ENCODE peak calls at places on chromosomes 7 and 10, in ten cellular contexts. E, K, U, L, P, G, O, H, A and B are unnamed samples. For H3K36me3 and H3K4me1, the result is how much of the 10 kb centered on the place peaks cover.

GRCh38 chr10:124244256-124244877 is 151.0 kb upstream of the CHST15 start:
- DNase-seq in E (no peak), K (no peak), U (peak), L (no peak), P (no peak), G (no peak), O (no peak), H (no peak), A (peak), B (no peak)

GRCh38 chr7:66758964-66759628 is 18.6 kb downstream of the RABGEF1 start:
- DNase-seq in E (no peak), K (no peak), U (no peak), L (no peak), P (no peak), G (no peak), O (no peak), H (no peak), A (no peak), B (no peak)

GRCh38 chr7:99944508-99945070 is 15.2 kb upstream of the GJC3 start:
- DNase-seq in E (no peak), K (no peak), U (no peak), L (no peak), P (no peak), G (no peak), O (no peak), H (no peak), A (no peak), B (no peak)

GRCh38 chr10:86066696-86067095 is 299.9 kb downstream of the GRID1 start:
- DNase-seq in E (no peak), K (no peak), U (no peak), L (no peak), P (no peak), G (no peak), O (no peak), H (no peak), A (no peak), B (no peak)

GRCh38 chr10:29849434-29849833 is 210.0 kb downstream of the JCAD start:
- DNase-seq in E (no peak), K (no peak), U (no peak), L (no peak), P (peak), G (peak), O (no peak), H (no peak), A (no peak), B (no peak)

GRCh38 chr7:101952355-101953247 is 135.2 kb downstream of the CUX1 start:
- DNase-seq in E (no peak), K (no peak), U (no peak), L (peak), P (peak), G (peak), O (peak), H (peak), A (peak), B (no peak)

GRCh38 chr7:55060690-55061414 is 42.0 kb downstream of the EGFR start:
- DNase-seq in E (no peak), K (no peak), U (no peak), L (no peak), P (peak), G (peak), O (no peak), H (no peak), A (no peak), B (no peak)

GRCh38 chr10:127102176-127102575 is 94.2 kb downstream of the INSYN2A start:
- DNase-seq in E (no peak), K (no peak), U (no peak), L (no peak), P (no peak), G (no peak), O (no peak), H (no peak), A (no peak), B (no peak)

GRCh38 chr7:74082770-74083116 is 861 bp upstream of the LIMK1 start:
- DNase-seq in E (no peak), K (no peak), U (no peak), L (no peak), P (no peak), G (no peak), O (no peak), H (no peak), A (no peak), B (no peak)

GRCh38 chr7:127803626-127804025 is 151.6 kb downstream of the SND1 start:
- DNase-seq in E (no peak), K (no peak), U (no peak), L (no peak), P (peak), G (no peak), O (no peak), H (no peak), A (no peak), B (no peak)

GRCh38 chr7:41584746-41585145 is 118.1 kb downstream of the INHBA start:
- DNase-seq in E (no peak), K (no peak), U (no peak), L (no peak), P (no peak), G (peak), O (no peak), H (no peak), A (no peak), B (no peak)

GRCh38 chr10:79295593-79295992 is 51.7 kb upstream of the PPIF start:
- DNase-seq in E (no peak), K (no peak), U (peak), L (no peak), P (no peak), G (no peak), O (no peak), H (no peak), A (no peak), B (no peak)

GRCh38 chr7:24718431-24718831 is 38.8 kb downstream of the GSDME start:
- DNase-seq in E (no peak), K (no peak), U (no peak), L (no peak), P (no peak), G (no peak), O (no peak), H (no peak), A (no peak), B (no peak)

GRCh38 chr7:136869006-136869961 is 832 bp downstream of the CHRM2 start:
- DNase-seq in E (no peak), K (no peak), U (no peak), L (peak), P (peak), G (peak), O (peak), H (no peak), A (peak), B (no peak)

GRCh38 chr10:2619472-2619871 is 447.9 kb upstream of the PFKP start:
- DNase-seq in E (no peak), K (peak), U (no peak), L (peak), P (no peak), G (peak), O (no peak), H (no peak), A (no peak), B (no peak)

GRCh38 chr10:44786451-44786850 is 124.7 kb upstream of the TMEM72 start:
- DNase-seq in E (no peak), K (no peak), U (no peak), L (peak), P (peak), G (peak), O (no peak), H (peak), A (no peak), B (no peak)

GRCh38 chr7:2373124-2373556 is 18.5 kb downstream of the EIF3B start:
- DNase-seq in E (no peak), K (no peak), U (no peak), L (no peak), P (no peak), G (no peak), O (no peak), H (no peak), A (no peak), B (no peak)

GRCh38 chr7:369981-370621 is 80.1 kb downstream of the FOXL3 start:
- DNase-seq in E (no peak), K (no peak), U (peak), L (peak), P (no peak), G (no peak), O (no peak), H (no peak), A (peak), B (no peak)

GRCh38 chr10:114577133-114577532 is 80.9 kb downstream of the ABLIM1 start:
- DNase-seq in E (no peak), K (no peak), U (no peak), L (no peak), P (peak), G (peak), O (no peak), H (peak), A (no peak), B (no peak)

GRCh38 chr7:78924581-78924980 is 528.9 kb downstream of the MAGI2 start:
- DNase-seq in E (no peak), K (peak), U (no peak), L (peak), P (peak), G (peak), O (no peak), H (no peak), A (no peak), B (no peak)

GRCh38 chr7:10708447-10708846 is 265.2 kb upstream of the PHF14 start:
- DNase-seq in E (no peak), K (peak), U (no peak), L (peak), P (no peak), G (no peak), O (no peak), H (no peak), A (no peak), B (no peak)

GRCh38 chr10:124683816-124684215 is 60.4 kb downstream of the FAM53B start:
- DNase-seq in E (no peak), K (no peak), U (peak), L (no peak), P (no peak), G (no peak), O (peak), H (no peak), A (no peak), B (no peak)

GRCh38 chr7:23205861-23206510 is 24.1 kb downstream of the NUP42 start:
- DNase-seq in E (no peak), K (no peak), U (no peak), L (no peak), P (no peak), G (no peak), O (peak), H (no peak), A (no peak), B (no peak)

GRCh38 chr7:115015619-115016018 is 93.7 kb downstream of the MDFIC start:
- DNase-seq in E (no peak), K (no peak), U (peak), L (peak), P (peak), G (peak), O (no peak), H (no peak), A (no peak), B (no peak)

GRCh38 chr10:79057481-79058275 is 11.1 kb upstream of the ZMIZ1 start:
- DNase-seq in E (no peak), K (no peak), U (peak), L (no peak), P (no peak), G (no peak), O (peak), H (no peak), A (peak), B (peak)

GRCh38 chr7:15303357-15303756 is 258.5 kb downstream of the AGMO start:
- DNase-seq in E (no peak), K (no peak), U (no peak), L (no peak), P (no peak), G (no peak), O (no peak), H (no peak), A (no peak), B (no peak)

GRCh38 chr10:74134240-74134820 is 16.3 kb downstream of the AP3M1 start:
- DNase-seq in E (no peak), K (no peak), U (no peak), L (no peak), P (no peak), G (no peak), O (no peak), H (no peak), A (no peak), B (no peak)

GRCh38 chr10:74139981-74140380 is 10.6 kb downstream of the AP3M1 start:
- DNase-seq in E (no peak), K (no peak), U (no peak), L (no peak), P (no peak), G (no peak), O (no peak), H (no peak), A (no peak), B (no peak)

GRCh38 chr10:74135452-74135851 is 15.2 kb downstream of the AP3M1 start:
- DNase-seq in E (no peak), K (no peak), U (no peak), L (no peak), P (no peak), G (no peak), O (no peak), H (no peak), A (no peak), B (no peak)

GRCh38 chr10:74140553-74140952 is 10.1 kb downstream of the AP3M1 start:
- DNase-seq in E (no peak), K (no peak), U (no peak), L (no peak), P (no peak), G (no peak), O (no peak), H (no peak), A (no peak), B (no peak)

DNA sequence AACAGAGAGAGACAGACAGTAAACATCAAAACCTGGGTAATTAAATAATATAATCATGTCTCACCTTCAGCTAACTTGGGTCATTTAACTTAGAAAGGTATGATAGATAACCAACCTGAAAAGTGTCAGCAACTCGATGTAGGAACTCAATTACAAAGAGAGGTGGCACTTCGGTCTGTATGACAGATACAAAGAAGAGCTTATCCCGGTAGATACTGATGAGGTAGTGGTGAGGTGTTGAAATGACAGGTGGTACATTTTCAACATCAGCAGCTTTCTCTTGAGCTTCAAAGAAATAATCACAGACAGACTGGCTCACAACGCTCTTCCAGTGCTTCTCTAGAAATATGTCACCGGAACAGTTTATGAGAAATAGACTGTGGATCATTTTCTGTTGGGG is 12.6 kb downstream of the AP3M1 start:
- DNase-seq in E (no peak), K (no peak), U (no peak), L (no peak), P (no peak), G (no peak), O (no peak), H (no peak), A (no peak), B (no peak)
- H3K36me3 ChIP-seq in E (under half), K (under half), U (under half), L (under half), P (under half), G (half or more), O (half or more), H (under half), A (under half), B (under half)

GRCh38 chr7:157840174-157840912 is 503.5 kb downstream of the DNAJB6 start:
- DNase-seq in E (no peak), K (no peak), U (no peak), L (no peak), P (no peak), G (no peak), O (no peak), H (no peak), A (peak), B (no peak)
- H3K4me1 ChIP-seq in E (under half), K (under half), U (under half), L (under half), P (under half), G (under half), O (under half), H (under half), A (under half), B (under half)

GRCh38 chr7:149547126-149547525 is 49.5 kb upstream of the ZNF746 start:
- DNase-seq in E (no peak), K (no peak), U (no peak), L (no peak), P (no peak), G (no peak), O (no peak), H (no peak), A (no peak), B (no peak)
- H3K36me3 ChIP-seq in E (under half), K (half or more), U (under half), L (under half), P (under half), G (half or more), O (half or more), H (under half), A (under half), B (under half)

GRCh38 chr10:97570146-97570788 is 2.3 kb upstream of the ANKRD2 start:
- DNase-seq in E (no peak), K (no peak), U (no peak), L (no peak), P (no peak), G (no peak), O (peak), H (no peak), A (peak), B (no peak)
- H3K4me1 ChIP-seq in E (under half), K (under half), U (under half), L (under half), P (under half), G (under half), O (under half), H (under half), A (under half), B (under half)

DNA sequence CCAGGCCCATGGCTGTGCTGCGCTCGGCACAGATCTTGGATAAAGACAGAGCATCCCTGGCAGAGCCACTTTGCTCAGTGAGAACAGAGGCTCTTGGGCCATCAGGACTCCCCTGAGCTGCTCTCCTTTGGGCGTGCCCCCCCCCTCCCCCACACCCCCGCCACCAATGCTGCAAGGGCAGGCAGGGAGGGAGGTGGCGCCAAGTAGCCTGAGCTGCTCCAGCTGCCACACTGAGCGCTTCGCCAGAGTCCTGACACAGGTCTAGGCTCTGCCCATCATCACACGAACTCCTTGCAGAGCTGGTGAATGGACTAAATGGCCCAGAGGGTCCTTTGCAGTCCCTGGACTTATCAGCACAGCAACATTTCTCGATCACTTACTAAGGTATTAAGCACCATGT is 12.5 kb downstream of the AKR1B1 start:
- DNase-seq in E (no peak), K (no peak), U (no peak), L (no peak), P (no peak), G (no peak), O (no peak), H (no peak), A (peak), B (no peak)
- H3K36me3 ChIP-seq in E (under half), K (half or more), U (under half), L (under half), P (under half), G (half or more), O (half or more), H (under half), A (under half), B (under half)

GRCh38 chr7:139660317-139661042 is 117.3 kb downstream of the HIPK2 start:
- DNase-seq in E (no peak), K (no peak), U (peak), L (peak), P (peak), G (no peak), O (no peak), H (no peak), A (no peak), B (peak)

GRCh38 chr7:139663608-139664177 is 114.1 kb downstream of the HIPK2 start:
- DNase-seq in E (no peak), K (no peak), U (no peak), L (no peak), P (no peak), G (no peak), O (no peak), H (no peak), A (no peak), B (no peak)

GRCh38 chr7:139659922-139660316 is 117.9 kb downstream of the HIPK2 start:
- DNase-seq in E (no peak), K (no peak), U (no peak), L (no peak), P (no peak), G (no peak), O (no peak), H (no peak), A (no peak), B (no peak)

GRCh38 chr7:139661043-139661440 is 116.8 kb downstream of the HIPK2 start:
- DNase-seq in E (no peak), K (no peak), U (no peak), L (no peak), P (no peak), G (no peak), O (no peak), H (no peak), A (no peak), B (no peak)

DNA sequence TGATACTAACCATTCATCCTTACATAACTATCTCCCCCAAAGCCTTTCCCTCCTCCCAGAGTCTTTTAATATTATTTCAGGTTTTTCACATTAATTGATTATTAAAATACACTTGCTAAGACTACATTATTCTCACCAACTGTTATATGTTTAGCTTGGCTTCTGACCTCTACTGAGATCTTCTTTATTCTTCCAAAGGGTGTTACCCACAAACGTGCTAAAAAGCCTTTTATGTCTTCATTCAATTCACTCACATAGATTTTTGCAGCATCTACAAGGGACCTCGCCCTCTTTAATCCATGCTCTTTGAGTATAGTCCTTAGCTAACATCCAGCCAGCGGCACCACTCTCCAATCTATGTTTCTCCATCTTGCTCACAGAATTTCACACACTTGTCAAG is 115.9 kb downstream of the HIPK2 start:
- DNase-seq in E (no peak), K (no peak), U (no peak), L (no peak), P (no peak), G (no peak), O (no peak), H (no peak), A (no peak), B (no peak)
- H3K4me1 ChIP-seq in E (under half), K (under half), U (under half), L (under half), P (under half), G (under half), O (under half), H (under half), A (under half), B (under half)

GRCh38 chr7:39587393-39587792 is 21.2 kb downstream of the YAE1 start:
- DNase-seq in E (no peak), K (no peak), U (no peak), L (no peak), P (peak), G (no peak), O (no peak), H (no peak), A (no peak), B (no peak)
- H3K36me3 ChIP-seq in E (under half), K (under half), U (under half), L (under half), P (under half), G (under half), O (under half), H (under half), A (under half), B (under half)